ENCODE peak calls at places on chromosome 18, in six cellular contexts. R is GM20000; K is A172; B is stimulated activated CD4-positive, alpha-beta T cell treated with anti-CD3 and anti-CD28 coated beads, Interleukin-15, amount 100 ng/mL, for 1 hour; C is CD4-positive, CD25-positive, alpha-beta regulatory T cell; N is GF-D8. U is an unnamed sample.

GRCh38 chr18:76589309-76589708 is 94.3 kb upstream of the ZNF516 start:
- DNase-seq in R (no peak), K (no peak), B (no peak), C (no peak), N (no peak), U (no peak)

GRCh38 chr18:34592961-34593382 is 117.1 kb upstream of the DTNA start:
- DNase-seq in R (no peak), K (peak), B (no peak), C (no peak), N (no peak), U (peak)

GRCh38 chr18:37457337-37457736 is 108.3 kb downstream of the CELF4 start:
- DNase-seq in R (no peak), K (no peak), B (no peak), C (no peak), N (no peak), U (no peak)

GRCh38 chr18:60372598-60372997 is at the start of gene MC4R:
- DNase-seq in R (no peak), K (peak), B (no peak), C (no peak), N (no peak), U (peak)

GRCh38 chr18:69215151-69215550 is 185.5 kb upstream of the DOK6 start:
- DNase-seq in R (no peak), K (no peak), B (no peak), C (no peak), N (no peak), U (no peak)

GRCh38 chr18:24432618-24433017 is 6.1 kb downstream of the IMPACT start:
- DNase-seq in R (no peak), K (no peak), B (no peak), C (no peak), N (peak), U (no peak)

GRCh38 chr18:3328522-3328921 is 66.6 kb downstream of the MYL12B start:
- DNase-seq in R (no peak), K (no peak), B (no peak), C (no peak), N (no peak), U (no peak)

GRCh38 chr18:38768504-38768903 is 1202.9 kb upstream of the CELF4 start:
- DNase-seq in R (no peak), K (no peak), B (no peak), C (no peak), N (no peak), U (no peak)

GRCh38 chr18:53944721-53945120 is 279.7 kb downstream of the MBD2 start:
- DNase-seq in R (no peak), K (no peak), B (no peak), C (no peak), N (no peak), U (no peak)

GRCh38 chr18:12282436-12283039 is 25.5 kb upstream of the TUBB6 start:
- DNase-seq in R (no peak), K (peak), B (no peak), C (no peak), N (no peak), U (no peak)

GRCh38 chr18:58863539-58864145 is 1.0 kb upstream of the ZNF532 start:
- DNase-seq in R (peak), K (no peak), B (peak), C (peak), N (no peak), U (no peak)

GRCh38 chr18:2555895-2556294 is 15.4 kb downstream of the METTL4 start:
- DNase-seq in R (no peak), K (no peak), B (no peak), C (no peak), N (no peak), U (no peak)

GRCh38 chr18:24819141-24819890 is 358.9 kb downstream of the HRH4 start:
- DNase-seq in R (no peak), K (no peak), B (no peak), C (no peak), N (no peak), U (no peak)

GRCh38 chr18:3458952-3459853 is 9.2 kb downstream of the TGIF1 start:
- DNase-seq in R (peak), K (peak), B (no peak), C (no peak), N (no peak), U (peak)

GRCh38 chr18:58201268-58201667 is 157.2 kb downstream of the NEDD4L start:
- DNase-seq in R (no peak), K (no peak), B (no peak), C (no peak), N (no peak), U (no peak)

GRCh38 chr18:68406761-68407160 is 308.1 kb downstream of the TMX3 start:
- DNase-seq in R (no peak), K (no peak), B (no peak), C (no peak), N (no peak), U (peak)

GRCh38 chr18:56727399-56727798 is 76.2 kb downstream of the WDR7 start:
- DNase-seq in R (no peak), K (no peak), B (no peak), C (no peak), N (no peak), U (no peak)

GRCh38 chr18:80006726-80007125 is 18.4 kb upstream of the TXNL4A start:
- DNase-seq in R (no peak), K (no peak), B (no peak), C (no peak), N (no peak), U (no peak)

GRCh38 chr18:32093106-32093511 is 1.4 kb downstream of the RNF138 start:
- DNase-seq in R (peak), K (peak), B (peak), C (peak), N (peak), U (peak)

GRCh38 chr18:37176307-37176934 is 347.5 kb downstream of the KIAA1328 start:
- DNase-seq in R (no peak), K (no peak), B (no peak), C (no peak), N (no peak), U (no peak)

GRCh38 chr18:44180683-44181082 is 500.0 kb upstream of the SETBP1 start:
- DNase-seq in R (no peak), K (no peak), B (no peak), C (no peak), N (no peak), U (no peak)

GRCh38 chr18:80229766-80230745 is 17.3 kb downstream of the PARD6G start:
- DNase-seq in R (no peak), K (no peak), B (no peak), C (no peak), N (no peak), U (no peak)

GRCh38 chr18:24995738-24996137 is 356.2 kb downstream of the ZNF521 start:
- DNase-seq in R (no peak), K (no peak), B (no peak), C (no peak), N (no peak), U (no peak)

GRCh38 chr18:79394438-79395307 is 1.1 kb upstream of the NFATC1 start:
- DNase-seq in R (peak), K (no peak), B (peak), C (no peak), N (no peak), U (no peak)

GRCh38 chr18:59990121-59990818 is 90.5 kb downstream of the PMAIP1 start:
- DNase-seq in R (no peak), K (peak), B (no peak), C (no peak), N (no peak), U (peak)

GRCh38 chr18:5851998-5852397 is 43.3 kb downstream of the TMEM200C start:
- DNase-seq in R (no peak), K (no peak), B (no peak), C (no peak), N (no peak), U (no peak)

GRCh38 chr18:43869451-43870008 is 592.2 kb upstream of the SYT4 start:
- DNase-seq in R (no peak), K (peak), B (no peak), C (no peak), N (no peak), U (peak)

GRCh38 chr18:48361801-48362200 is 47.4 kb downstream of the ZBTB7C start:
- DNase-seq in R (no peak), K (no peak), B (no peak), C (no peak), N (no peak), U (no peak)

GRCh38 chr18:3572761-3573160 is 122.8 kb downstream of the TGIF1 start:
- DNase-seq in R (no peak), K (no peak), B (no peak), C (no peak), N (no peak), U (no peak)

GRCh38 chr18:75530548-75531211 is 103.2 kb upstream of the SMIM21 start:
- DNase-seq in R (no peak), K (no peak), B (no peak), C (no peak), N (no peak), U (no peak)

GRCh38 chr18:47984991-47985390 is 54.5 kb upstream of the SMAD2 start:
- DNase-seq in R (no peak), K (no peak), B (no peak), C (no peak), N (no peak), U (no peak)

GRCh38 chr18:33923980-33924379 is 300.7 kb downstream of the NOL4 start:
- DNase-seq in R (no peak), K (no peak), B (no peak), C (no peak), N (no peak), U (no peak)

GRCh38 chr18:55999641-56000040 is 411.6 kb upstream of the TCF4 start:
- DNase-seq in R (no peak), K (no peak), B (no peak), C (no peak), N (no peak), U (no peak)

GRCh38 chr18:21132398-21132918 is 20.8 kb upstream of the ROCK1 start:
- DNase-seq in R (no peak), K (no peak), B (no peak), C (no peak), N (no peak), U (no peak)

GRCh38 chr18:49597152-49597551 is 35.3 kb downstream of the LIPG start:
- DNase-seq in R (no peak), K (no peak), B (no peak), C (no peak), N (no peak), U (no peak)

GRCh38 chr18:37450434-37451133 is 115.0 kb downstream of the CELF4 start:
- DNase-seq in R (no peak), K (no peak), B (no peak), C (no peak), N (no peak), U (no peak)

GRCh38 chr18:37489011-37489410 is 76.6 kb downstream of the CELF4 start:
- DNase-seq in R (no peak), K (no peak), B (no peak), C (no peak), N (no peak), U (no peak)